ENCODE peak calls at places on chromosomes 1 and 21, in four cellular contexts. B is upper lobe of right lung, H is H1, E is heart right ventricle. T is an unnamed sample.

GRCh38 chr1:59427155-59427554 is 130.3 kb downstream of the FGGY start:
- DNase-seq in E (no peak), H (no peak), B (no peak), T (peak; percentile 49)

GRCh38 chr1:17168480-17168878 is 36.4 kb upstream of the PADI1 start:
- DNase-seq in B (no peak), H (no peak), E (no peak), T (no peak)

GRCh38 chr1:183989078-183989577 is 48.4 kb downstream of the COLGALT2 start:
- DNase-seq in H (no peak), E (peak; percentile 16), B (no peak), T (no peak)

GRCh38 chr1:42348498-42348897 is 13.5 kb upstream of the FOXJ3 start:
- DNase-seq in H (no peak), B (no peak), E (no peak), T (no peak)

GRCh38 chr1:42052300-42052699 is 100.9 kb upstream of the GUCA2B start:
- DNase-seq in B (no peak), E (no peak), H (no peak), T (no peak)

GRCh38 chr1:229323885-229324553 is 18.8 kb downstream of the CCSAP start:
- DNase-seq in B (no peak), E (no peak), H (no peak), T (no peak)

GRCh38 chr1:83543222-83543973 is 455.5 kb downstream of the TTLL7 start:
- DNase-seq in E (no peak), H (no peak), B (no peak), T (no peak)

GRCh38 chr1:61132176-61133047 is 50.1 kb downstream of the NFIA start:
- DNase-seq in B (no peak), E (no peak), H (no peak), T (no peak)

GRCh38 chr1:19072285-19072981 is 116.0 kb upstream of the IFFO2 start:
- DNase-seq in B (no peak), H (no peak), E (no peak), T (no peak)

GRCh38 chr1:43004587-43005459 is 46.2 kb upstream of the SLC2A1 start:
- DNase-seq in E (no peak), H (no peak), B (no peak), T (no peak)

GRCh38 chr1:165793951-165794350 is 25.3 kb upstream of the TMCO1 start:
- DNase-seq in E (no peak), H (no peak), B (no peak), T (no peak)

GRCh38 chr1:233714631-233715217 is 100.8 kb downstream of the KCNK1 start:
- DNase-seq in B (no peak), E (no peak), H (no peak), T (no peak)

GRCh38 chr1:28642056-28642846 is 616 bp downstream of the TAF12 start:
- DNase-seq in H (no peak), E (no peak), B (no peak), T (no peak)

GRCh38 chr1:156821801-156822200 is 5.2 kb upstream of the SH2D2A start:
- DNase-seq in E (no peak), B (no peak), H (no peak), T (no peak)

GRCh38 chr1:151199860-151200581 is 1.7 kb downstream of the PIP5K1A start:
- DNase-seq in H (no peak), E (no peak), B (no peak), T (no peak)

DNA sequence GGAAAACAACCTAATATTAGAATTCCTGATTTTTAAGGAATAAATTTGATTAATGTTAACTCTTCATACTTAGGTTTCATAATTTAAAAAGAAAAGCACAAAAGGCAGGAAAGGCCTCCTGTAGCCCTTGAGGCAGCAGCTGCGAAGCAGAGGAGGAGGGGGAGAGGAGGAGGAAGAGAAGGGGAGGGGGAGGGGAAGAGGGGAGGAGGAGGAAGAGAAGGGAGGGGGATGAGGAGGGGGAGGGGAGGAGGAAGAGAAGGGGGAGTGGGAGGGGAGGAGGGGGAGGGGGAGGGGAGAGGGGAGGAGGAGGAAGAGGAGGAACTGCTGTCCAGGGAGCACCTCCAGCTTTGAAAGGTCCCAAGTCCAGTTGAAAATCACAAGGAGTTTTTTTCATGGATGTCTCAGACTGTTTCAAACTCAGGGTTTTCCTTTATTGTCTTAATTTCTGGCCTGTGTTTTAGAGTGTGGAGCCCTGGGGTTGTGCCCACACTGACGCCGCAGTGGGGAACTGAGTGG is 35.1 kb upstream of the DIP2A start:
- DNase-seq in H (no peak), E (no peak), B (no peak), T (no peak)
- H3K27ac ChIP-seq in H (peak overlapping the region; percentile 51), E (no peak overlapping the region), B (no peak overlapping the region), T (no peak overlapping the region)

GRCh38 chr1:23578997-23579363 is 19.7 kb upstream of the ID3 start:
- DNase-seq in E (no peak), H (no peak), B (no peak), T (no peak)
- H3K4me3 ChIP-seq in E (no peak overlapping the region), H (no peak overlapping the region), B (no peak overlapping the region), T (no peak overlapping the region)

DNA sequence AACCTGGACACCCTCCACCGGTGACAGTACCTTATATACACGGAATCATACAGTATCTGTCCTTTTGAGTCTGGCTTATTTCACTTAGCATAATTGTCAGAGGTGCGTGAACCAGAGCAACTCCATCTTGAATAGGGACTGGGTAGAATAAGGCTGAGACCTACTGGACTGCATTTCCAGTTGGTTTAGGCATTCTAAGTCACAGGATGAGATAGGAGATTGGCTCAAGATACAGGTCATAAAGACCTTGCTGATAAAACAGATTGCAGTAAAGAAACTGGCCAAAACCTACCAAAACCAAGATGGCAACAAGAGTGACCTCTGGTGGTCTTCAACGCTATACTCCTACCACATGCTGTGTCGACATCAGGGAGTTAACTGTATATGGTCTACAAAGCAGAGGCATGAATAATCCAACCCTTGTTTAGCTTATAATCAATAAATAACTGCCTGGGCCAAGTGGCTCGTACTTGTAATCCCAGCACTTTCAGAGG is 1.4 kb upstream of the FDPS start:
- DNase-seq in B (no peak), E (no peak), H (no peak), T (no peak)
- H3K27ac ChIP-seq in B (no peak overlapping the region), E (no peak overlapping the region), H (no peak overlapping the region), T (peak overlapping the region; percentile 90)

GRCh38 chr21:27476696-27477095 is 509.8 kb upstream of the ADAMTS5 start:
- DNase-seq in H (no peak), E (no peak), B (no peak), T (no peak)
- H3K4me3 ChIP-seq in H (no peak overlapping the region), E (no peak overlapping the region), B (no peak overlapping the region), T (no peak overlapping the region)

GRCh38 chr1:65003316-65003664 is 36.9 kb upstream of the JAK1 start:
- DNase-seq in B (no peak), E (no peak), H (no peak), T (no peak)

GRCh38 chr1:65001238-65001792 is 35.0 kb upstream of the JAK1 start:
- DNase-seq in B (peak; percentile 90), E (peak; percentile 82), H (peak; percentile 72), T (no peak)

GRCh38 chr1:65002508-65003315 is 36.4 kb upstream of the JAK1 start:
- DNase-seq in E (peak; percentile 81), H (peak; percentile 84), B (peak; percentile 95), T (peak; percentile 71)

GRCh38 chr1:65006806-65007205 is 40.5 kb upstream of the JAK1 start:
- DNase-seq in E (no peak), B (no peak), H (no peak), T (no peak)

DNA sequence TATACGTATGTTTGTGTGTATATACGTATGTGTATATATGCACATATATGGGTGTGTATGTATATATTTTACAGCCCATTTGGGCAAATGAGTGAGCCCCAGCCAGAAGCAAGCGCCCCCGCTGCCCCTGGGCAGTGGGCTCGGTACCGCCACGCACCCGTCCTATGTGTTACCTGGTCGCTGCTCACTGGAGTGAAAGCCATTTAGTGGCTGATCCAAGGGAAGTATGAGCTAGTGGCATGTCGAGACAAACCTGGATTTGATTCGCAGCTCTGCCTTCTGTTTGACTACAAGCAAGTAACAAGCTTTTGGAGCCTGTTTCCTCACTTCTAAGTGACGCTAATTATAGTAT is 35.8 kb upstream of the JAK1 start:
- DNase-seq in H (no peak), B (no peak), E (no peak), T (no peak)
- H3K27ac ChIP-seq in H (no peak overlapping the region), B (peak overlapping the region; percentile 93), E (peak overlapping the region; percentile 92), T (no peak overlapping the region)

DNA sequence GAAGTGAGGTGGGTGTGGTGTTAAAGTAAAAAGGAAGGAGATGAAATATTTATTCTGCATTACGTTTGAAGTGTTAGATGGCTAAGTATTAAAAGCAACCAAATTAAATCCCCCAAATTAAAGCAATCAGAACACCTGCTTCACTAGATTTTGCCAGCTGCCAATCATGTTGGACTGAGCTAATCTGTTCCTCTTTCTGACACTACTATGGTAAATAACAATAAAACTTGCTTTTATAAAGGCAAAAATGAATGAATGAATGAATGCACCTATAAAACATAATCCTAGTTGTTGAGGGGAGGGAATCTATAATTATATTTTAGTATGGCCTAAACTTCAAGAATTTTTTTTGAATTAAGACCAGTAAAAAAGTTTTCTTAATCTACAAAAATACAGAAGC is 51.0 kb downstream of the RAB3GAP2 start:
- DNase-seq in H (no peak), B (no peak), E (no peak), T (no peak)
- H3K4me3 ChIP-seq in H (no peak overlapping the region), B (no peak overlapping the region), E (no peak overlapping the region), T (no peak overlapping the region)

T was measured in RWPE2.